ENCODE peak calls at places on chromosomes 1 and 21, in seven cellular contexts. One of them, this sample, is unnamed.

GRCh38 chr1:109252893-109253802 is 3.8 kb downstream of the CELSR2 start:
- DNase-seq in fibroblast of mammary gland: no peak
- DNase-seq in cardiac muscle cell: peak; percentile 38
- DNase-seq in foreskin keratinocyte: no peak
- DNase-seq in Panc1: no peak
- DNase-seq in glutamatergic neuron: peak; percentile 45
- DNase-seq in mammary epithelial cell: no peak
- DNase-seq in this sample: no peak

GRCh38 chr1:116722016-116722838 is 32.0 kb upstream of the CD2 start:
- DNase-seq in glutamatergic neuron: no peak
- DNase-seq in mammary epithelial cell: peak; percentile 91
- DNase-seq in fibroblast of mammary gland: peak; percentile 13
- DNase-seq in foreskin keratinocyte: peak; percentile 98
- DNase-seq in Panc1: no peak
- DNase-seq in cardiac muscle cell: no peak
- DNase-seq in this sample: no peak

GRCh38 chr21:45938811-45939520 is 42.6 kb upstream of the COL6A1 start:
- DNase-seq in fibroblast of mammary gland: no peak
- DNase-seq in Panc1: no peak
- DNase-seq in glutamatergic neuron: no peak
- DNase-seq in mammary epithelial cell: no peak
- DNase-seq in cardiac muscle cell: no peak
- DNase-seq in foreskin keratinocyte: no peak
- DNase-seq in this sample: no peak

GRCh38 chr1:226220473-226221189 is 2.8 kb upstream of the MIXL1 start:
- DNase-seq in mammary epithelial cell: no peak
- DNase-seq in cardiac muscle cell: no peak
- DNase-seq in fibroblast of mammary gland: no peak
- DNase-seq in foreskin keratinocyte: no peak
- DNase-seq in Panc1: no peak
- DNase-seq in glutamatergic neuron: no peak
- DNase-seq in this sample: no peak

GRCh38 chr21:37532868-37533780 is 166.6 kb downstream of the DYRK1A start:
- DNase-seq in mammary epithelial cell: peak; percentile 96
- DNase-seq in fibroblast of mammary gland: peak; percentile 59
- DNase-seq in cardiac muscle cell: no peak
- DNase-seq in Panc1: peak; percentile 15
- DNase-seq in foreskin keratinocyte: peak; percentile 81
- DNase-seq in glutamatergic neuron: no peak
- DNase-seq in this sample: no peak

GRCh38 chr1:82405333-82405732 is 604.6 kb downstream of the ADGRL2 start:
- DNase-seq in glutamatergic neuron: no peak
- DNase-seq in foreskin keratinocyte: no peak
- DNase-seq in fibroblast of mammary gland: no peak
- DNase-seq in mammary epithelial cell: no peak
- DNase-seq in cardiac muscle cell: no peak
- DNase-seq in Panc1: no peak
- DNase-seq in this sample: no peak

GRCh38 chr21:35043549-35043948 is 5.6 kb downstream of the RUNX1 start:
- DNase-seq in Panc1: no peak
- DNase-seq in foreskin keratinocyte: no peak
- DNase-seq in fibroblast of mammary gland: no peak
- DNase-seq in mammary epithelial cell: no peak
- DNase-seq in glutamatergic neuron: no peak
- DNase-seq in cardiac muscle cell: no peak
- DNase-seq in this sample: no peak

GRCh38 chr21:41801256-41801655 is 34.4 kb upstream of the RIPK4 start:
- DNase-seq in cardiac muscle cell: no peak
- DNase-seq in fibroblast of mammary gland: no peak
- DNase-seq in glutamatergic neuron: no peak
- DNase-seq in Panc1: no peak
- DNase-seq in mammary epithelial cell: no peak
- DNase-seq in foreskin keratinocyte: no peak
- DNase-seq in this sample: no peak

GRCh38 chr1:109880961-109881894 is 29.4 kb upstream of the CSF1 start:
- DNase-seq in fibroblast of mammary gland: no peak
- DNase-seq in cardiac muscle cell: no peak
- DNase-seq in foreskin keratinocyte: no peak
- DNase-seq in glutamatergic neuron: no peak
- DNase-seq in mammary epithelial cell: no peak
- DNase-seq in Panc1: no peak
- DNase-seq in this sample: no peak

GRCh38 chr1:225480825-225481434 is 53.1 kb upstream of the LBR start:
- DNase-seq in fibroblast of mammary gland: peak; percentile 30
- DNase-seq in cardiac muscle cell: peak; percentile 43
- DNase-seq in glutamatergic neuron: peak; percentile 71
- DNase-seq in Panc1: peak; percentile 33
- DNase-seq in mammary epithelial cell: peak; percentile 28
- DNase-seq in foreskin keratinocyte: peak; percentile 22
- DNase-seq in this sample: no peak

GRCh38 chr1:198117267-198117666 is 39.5 kb upstream of the NEK7 start:
- DNase-seq in glutamatergic neuron: no peak
- DNase-seq in foreskin keratinocyte: no peak
- DNase-seq in cardiac muscle cell: peak; percentile 69
- DNase-seq in fibroblast of mammary gland: peak; percentile 25
- DNase-seq in mammary epithelial cell: no peak
- DNase-seq in Panc1: no peak
- DNase-seq in this sample: no peak

GRCh38 chr1:232472485-232473041 is 157.4 kb downstream of the SIPA1L2 start:
- DNase-seq in mammary epithelial cell: no peak
- DNase-seq in Panc1: no peak
- DNase-seq in fibroblast of mammary gland: peak; percentile 64
- DNase-seq in cardiac muscle cell: peak; percentile 34
- DNase-seq in glutamatergic neuron: no peak
- DNase-seq in foreskin keratinocyte: peak; percentile 28
- DNase-seq in this sample: no peak

GRCh38 chr1:223183268-223183862 is 40.3 kb upstream of the TLR5 start:
- DNase-seq in foreskin keratinocyte: peak; percentile 58
- DNase-seq in fibroblast of mammary gland: peak; percentile 41
- DNase-seq in mammary epithelial cell: peak; percentile 49
- DNase-seq in Panc1: no peak
- DNase-seq in glutamatergic neuron: no peak
- DNase-seq in cardiac muscle cell: no peak
- DNase-seq in this sample: no peak

GRCh38 chr1:228502522-228502921 is 15.3 kb downstream of the RNF187 start:
- DNase-seq in fibroblast of mammary gland: no peak
- DNase-seq in mammary epithelial cell: no peak
- DNase-seq in glutamatergic neuron: no peak
- DNase-seq in Panc1: no peak
- DNase-seq in cardiac muscle cell: no peak
- DNase-seq in foreskin keratinocyte: no peak
- DNase-seq in this sample: no peak

GRCh38 chr1:45512641-45513054 is 9.0 kb downstream of the PRDX1 start:
- DNase-seq in Panc1: peak; percentile 64
- DNase-seq in cardiac muscle cell: peak; percentile 75
- DNase-seq in fibroblast of mammary gland: peak; percentile 79
- DNase-seq in mammary epithelial cell: peak; percentile 48
- DNase-seq in foreskin keratinocyte: no peak
- DNase-seq in glutamatergic neuron: peak; percentile 59
- DNase-seq in this sample: no peak

GRCh38 chr1:164534863-164535590 is 24.0 kb upstream of the PBX1 start:
- DNase-seq in Panc1: no peak
- DNase-seq in glutamatergic neuron: no peak
- DNase-seq in mammary epithelial cell: no peak
- DNase-seq in foreskin keratinocyte: no peak
- DNase-seq in cardiac muscle cell: no peak
- DNase-seq in fibroblast of mammary gland: no peak
- DNase-seq in this sample: no peak

DNA sequence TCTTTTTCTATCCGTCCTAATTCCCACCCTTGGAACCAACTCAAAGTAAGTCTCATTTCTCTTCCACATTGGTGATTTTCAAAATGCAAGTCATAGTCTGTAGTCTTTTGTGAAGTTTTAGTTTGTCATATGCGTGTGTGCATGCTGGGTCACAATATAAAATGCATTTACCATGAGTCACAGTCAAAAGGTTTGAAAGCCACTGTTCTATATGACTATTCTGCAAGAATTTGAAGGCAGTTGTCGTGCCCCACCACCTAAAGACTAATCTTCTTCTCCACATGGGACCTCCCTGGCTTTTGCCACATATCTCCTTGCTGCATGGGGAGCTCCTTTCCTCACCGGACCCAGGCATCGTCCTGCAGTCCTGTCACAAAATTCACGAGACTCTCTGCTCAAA is 1.6 kb downstream of the STPG1 start:
- DNase-seq in mammary epithelial cell: peak; percentile 42
- DNase-seq in fibroblast of mammary gland: no peak
- DNase-seq in foreskin keratinocyte: peak; percentile 69
- DNase-seq in glutamatergic neuron: no peak
- DNase-seq in Panc1: no peak
- DNase-seq in cardiac muscle cell: no peak
- DNase-seq in this sample: no peak
- TF ChIP-seq CTCF in mammary epithelial cell: no peak
- TF ChIP-seq CTCF in fibroblast of mammary gland: no peak
- TF ChIP-seq CTCF in foreskin keratinocyte: no peak
- TF ChIP-seq CTCF in glutamatergic neuron: no peak
- TF ChIP-seq CTCF in Panc1: no peak
- TF ChIP-seq CTCF in cardiac muscle cell: no peak
- TF ChIP-seq CTCF in this sample: no peak

GRCh38 chr21:34012640-34013039 is 60.7 kb upstream of the MRPS6 start:
- DNase-seq in Panc1: no peak
- DNase-seq in fibroblast of mammary gland: no peak
- DNase-seq in glutamatergic neuron: no peak
- DNase-seq in mammary epithelial cell: no peak
- DNase-seq in foreskin keratinocyte: no peak
- DNase-seq in cardiac muscle cell: no peak
- DNase-seq in this sample: no peak
- TF ChIP-seq CTCF in Panc1: no peak
- TF ChIP-seq CTCF in fibroblast of mammary gland: no peak
- TF ChIP-seq CTCF in glutamatergic neuron: no peak
- TF ChIP-seq CTCF in mammary epithelial cell: no peak
- TF ChIP-seq CTCF in foreskin keratinocyte: no peak
- TF ChIP-seq CTCF in cardiac muscle cell: no peak
- TF ChIP-seq CTCF in this sample: no peak

GRCh38 chr1:11860083-11860482 is 1.3 kb upstream of the NPPB start:
- DNase-seq in mammary epithelial cell: no peak
- DNase-seq in foreskin keratinocyte: no peak
- DNase-seq in Panc1: no peak
- DNase-seq in glutamatergic neuron: no peak
- DNase-seq in fibroblast of mammary gland: no peak
- DNase-seq in cardiac muscle cell: no peak
- DNase-seq in this sample: no peak

GRCh38 chr1:11858613-11858967 is at the start of gene NPPB:
- DNase-seq in mammary epithelial cell: no peak
- DNase-seq in cardiac muscle cell: no peak
- DNase-seq in fibroblast of mammary gland: no peak
- DNase-seq in glutamatergic neuron: no peak
- DNase-seq in foreskin keratinocyte: no peak
- DNase-seq in Panc1: no peak
- DNase-seq in this sample: no peak

GRCh38 chr1:11858158-11858557 is 587 bp downstream of the NPPB start:
- DNase-seq in fibroblast of mammary gland: no peak
- DNase-seq in glutamatergic neuron: no peak
- DNase-seq in foreskin keratinocyte: no peak
- DNase-seq in Panc1: no peak
- DNase-seq in mammary epithelial cell: no peak
- DNase-seq in cardiac muscle cell: no peak
- DNase-seq in this sample: no peak

GRCh38 chr1:11860586-11860985 is 1.8 kb upstream of the NPPB start:
- DNase-seq in mammary epithelial cell: no peak
- DNase-seq in fibroblast of mammary gland: no peak
- DNase-seq in glutamatergic neuron: no peak
- DNase-seq in Panc1: no peak
- DNase-seq in foreskin keratinocyte: no peak
- DNase-seq in cardiac muscle cell: no peak
- DNase-seq in this sample: no peak

DNA sequence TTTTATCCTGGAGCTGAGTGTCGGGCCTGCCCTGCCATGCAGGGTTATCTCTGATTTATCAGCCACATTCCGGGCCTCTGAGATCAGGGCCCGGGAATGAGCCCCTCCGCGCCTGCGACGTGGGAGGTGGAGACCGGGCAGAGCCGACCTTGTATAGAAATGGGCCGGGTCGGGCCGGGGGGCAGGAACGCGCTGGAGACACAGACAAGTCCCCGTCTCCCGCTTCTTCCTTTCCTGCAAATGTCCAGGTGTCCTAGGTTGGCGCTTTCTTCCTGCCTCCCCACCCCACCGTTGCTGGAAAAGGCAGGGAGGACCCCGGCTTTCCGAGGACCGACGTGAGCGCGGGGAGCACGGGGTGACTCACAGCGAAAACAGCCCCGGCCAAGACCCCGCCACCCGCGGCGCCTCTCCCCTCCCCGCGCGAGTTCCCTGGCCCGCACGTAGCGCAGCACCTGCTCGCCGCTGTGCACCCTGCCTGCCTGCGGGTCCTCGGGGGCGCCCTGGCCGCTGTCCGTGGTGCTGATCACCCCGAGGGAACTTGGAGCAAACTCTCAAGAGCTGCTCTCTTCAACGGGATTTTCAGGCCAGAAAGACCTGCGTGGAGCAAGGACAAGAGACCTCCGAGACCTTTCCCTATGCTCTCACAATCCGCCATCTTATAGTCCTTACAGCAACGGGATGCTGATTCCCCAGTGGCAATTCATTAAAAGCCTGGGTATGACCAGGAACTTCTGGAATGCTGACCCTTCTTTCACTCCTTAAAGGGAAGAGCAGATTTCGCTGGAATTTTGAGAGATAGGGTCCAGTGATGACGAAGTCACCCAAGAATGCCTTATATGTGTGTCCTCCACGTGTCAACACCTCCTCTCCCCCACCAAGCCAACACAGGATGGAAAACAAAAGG is 475 bp upstream of the NPPB start:
- DNase-seq in mammary epithelial cell: peak; percentile 40
- DNase-seq in foreskin keratinocyte: peak; percentile 15
- DNase-seq in cardiac muscle cell: peak; percentile 77
- DNase-seq in fibroblast of mammary gland: peak; percentile 39
- DNase-seq in glutamatergic neuron: no peak
- DNase-seq in Panc1: no peak
- DNase-seq in this sample: no peak
- TF ChIP-seq CTCF in mammary epithelial cell: no peak
- TF ChIP-seq CTCF in foreskin keratinocyte: peak; percentile 32
- TF ChIP-seq CTCF in cardiac muscle cell: peak; percentile 41
- TF ChIP-seq CTCF in fibroblast of mammary gland: peak; percentile 19
- TF ChIP-seq CTCF in glutamatergic neuron: no peak
- TF ChIP-seq CTCF in Panc1: no peak
- TF ChIP-seq CTCF in this sample: no peak

GRCh38 chr1:111621050-111621449 is 1.5 kb downstream of the RAP1A start:
- DNase-seq in cardiac muscle cell: peak; percentile 60
- DNase-seq in Panc1: no peak
- DNase-seq in glutamatergic neuron: no peak
- DNase-seq in fibroblast of mammary gland: peak; percentile 36
- DNase-seq in mammary epithelial cell: no peak
- DNase-seq in foreskin keratinocyte: no peak
- DNase-seq in this sample: no peak

GRCh38 chr1:111622166-111622565 is 2.6 kb downstream of the RAP1A start:
- DNase-seq in glutamatergic neuron: no peak
- DNase-seq in fibroblast of mammary gland: no peak
- DNase-seq in mammary epithelial cell: no peak
- DNase-seq in Panc1: no peak
- DNase-seq in foreskin keratinocyte: no peak
- DNase-seq in cardiac muscle cell: no peak
- DNase-seq in this sample: no peak

GRCh38 chr1:111625263-111625662 is 5.7 kb downstream of the RAP1A start:
- DNase-seq in glutamatergic neuron: no peak
- DNase-seq in Panc1: no peak
- DNase-seq in foreskin keratinocyte: no peak
- DNase-seq in cardiac muscle cell: no peak
- DNase-seq in mammary epithelial cell: no peak
- DNase-seq in fibroblast of mammary gland: no peak
- DNase-seq in this sample: no peak

GRCh38 chr1:111628153-111628552 is 8.6 kb downstream of the RAP1A start:
- DNase-seq in Panc1: no peak
- DNase-seq in foreskin keratinocyte: no peak
- DNase-seq in mammary epithelial cell: no peak
- DNase-seq in glutamatergic neuron: no peak
- DNase-seq in fibroblast of mammary gland: no peak
- DNase-seq in cardiac muscle cell: peak; percentile 10
- DNase-seq in this sample: no peak

GRCh38 chr1:111624382-111624781 is 4.8 kb downstream of the RAP1A start:
- DNase-seq in glutamatergic neuron: no peak
- DNase-seq in foreskin keratinocyte: no peak
- DNase-seq in cardiac muscle cell: no peak
- DNase-seq in mammary epithelial cell: no peak
- DNase-seq in fibroblast of mammary gland: no peak
- DNase-seq in Panc1: no peak
- DNase-seq in this sample: no peak
- TF ChIP-seq CTCF in glutamatergic neuron: no peak
- TF ChIP-seq CTCF in foreskin keratinocyte: no peak
- TF ChIP-seq CTCF in cardiac muscle cell: no peak
- TF ChIP-seq CTCF in mammary epithelial cell: no peak
- TF ChIP-seq CTCF in fibroblast of mammary gland: no peak
- TF ChIP-seq CTCF in Panc1: no peak
- TF ChIP-seq CTCF in this sample: no peak